ENCODE peak calls at places on chromosomes 3 and 15, in eight cellular contexts. One of them, this sample, is unnamed. For H3K9me3, the result is how much of the 10 kb centered on the place peaks cover.

GRCh38 chr3:73520931-73521461 is 103.7 kb downstream of the PDZRN3 start:
- DNase-seq in Peyer's patch: no peak
- DNase-seq in hepatocyte: no peak
- DNase-seq in mammary epithelial cell: no peak
- DNase-seq in ovary: no peak
- DNase-seq in A549: no peak
- DNase-seq in iPS DF 6.9: no peak
- DNase-seq in heart right ventricle: peak
- DNase-seq in this sample: peak

GRCh38 chr15:90946941-90947576 is 7.6 kb upstream of the RCCD1 start:
- DNase-seq in hepatocyte: no peak
- DNase-seq in mammary epithelial cell: no peak
- DNase-seq in ovary: no peak
- DNase-seq in A549: no peak
- DNase-seq in iPS DF 6.9: no peak
- DNase-seq in heart right ventricle: no peak
- DNase-seq in Peyer's patch: no peak
- DNase-seq in this sample: no peak

GRCh38 chr3:176359211-176359610 is 838.1 kb downstream of the TBL1XR1 start:
- DNase-seq in iPS DF 6.9: no peak
- DNase-seq in A549: no peak
- DNase-seq in Peyer's patch: no peak
- DNase-seq in heart right ventricle: no peak
- DNase-seq in hepatocyte: no peak
- DNase-seq in mammary epithelial cell: no peak
- DNase-seq in ovary: no peak
- DNase-seq in this sample: no peak

GRCh38 chr3:119195911-119196310 is 22.5 kb downstream of the UPK1B start:
- DNase-seq in heart right ventricle: no peak
- DNase-seq in mammary epithelial cell: no peak
- DNase-seq in A549: peak
- DNase-seq in ovary: no peak
- DNase-seq in iPS DF 6.9: no peak
- DNase-seq in hepatocyte: no peak
- DNase-seq in Peyer's patch: no peak
- DNase-seq in this sample: no peak

GRCh38 chr3:126539558-126540250 is 15.7 kb downstream of the CHST13 start:
- DNase-seq in ovary: peak
- DNase-seq in Peyer's patch: peak
- DNase-seq in heart right ventricle: no peak
- DNase-seq in mammary epithelial cell: no peak
- DNase-seq in A549: no peak
- DNase-seq in hepatocyte: no peak
- DNase-seq in iPS DF 6.9: no peak
- DNase-seq in this sample: no peak

GRCh38 chr15:65184305-65184943 is 718 bp downstream of the CLPX start:
- DNase-seq in A549: peak
- DNase-seq in Peyer's patch: peak
- DNase-seq in hepatocyte: peak
- DNase-seq in heart right ventricle: peak
- DNase-seq in ovary: peak
- DNase-seq in mammary epithelial cell: peak
- DNase-seq in iPS DF 6.9: no peak
- DNase-seq in this sample: peak

GRCh38 chr15:42016971-42017370 is 3.9 kb downstream of the PLA2G4E start:
- DNase-seq in ovary: no peak
- DNase-seq in mammary epithelial cell: no peak
- DNase-seq in hepatocyte: no peak
- DNase-seq in iPS DF 6.9: no peak
- DNase-seq in A549: no peak
- DNase-seq in heart right ventricle: no peak
- DNase-seq in Peyer's patch: no peak
- DNase-seq in this sample: no peak

GRCh38 chr15:51450001-51450400 is 108.5 kb downstream of the GLDN start:
- DNase-seq in hepatocyte: no peak
- DNase-seq in mammary epithelial cell: peak
- DNase-seq in heart right ventricle: no peak
- DNase-seq in ovary: no peak
- DNase-seq in iPS DF 6.9: no peak
- DNase-seq in Peyer's patch: no peak
- DNase-seq in A549: peak
- DNase-seq in this sample: no peak

GRCh38 chr15:95669146-95669922 is 661.2 kb upstream of the NR2F2 start:
- DNase-seq in Peyer's patch: no peak
- DNase-seq in hepatocyte: no peak
- DNase-seq in ovary: peak
- DNase-seq in mammary epithelial cell: no peak
- DNase-seq in iPS DF 6.9: no peak
- DNase-seq in heart right ventricle: no peak
- DNase-seq in A549: no peak
- DNase-seq in this sample: peak

GRCh38 chr15:23877502-23878412 is 190.7 kb upstream of the NDN start:
- DNase-seq in ovary: peak
- DNase-seq in Peyer's patch: no peak
- DNase-seq in iPS DF 6.9: no peak
- DNase-seq in hepatocyte: peak
- DNase-seq in mammary epithelial cell: no peak
- DNase-seq in A549: peak
- DNase-seq in heart right ventricle: peak
- DNase-seq in this sample: peak

GRCh38 chr15:43775411-43775965 is 1.3 kb downstream of the ELL3 start:
- DNase-seq in hepatocyte: peak
- DNase-seq in heart right ventricle: no peak
- DNase-seq in mammary epithelial cell: peak
- DNase-seq in Peyer's patch: peak
- DNase-seq in A549: peak
- DNase-seq in iPS DF 6.9: no peak
- DNase-seq in ovary: peak
- DNase-seq in this sample: peak

GRCh38 chr3:150737874-150738679 is 24.9 kb downstream of the SIAH2 start:
- DNase-seq in heart right ventricle: no peak
- DNase-seq in hepatocyte: peak
- DNase-seq in Peyer's patch: no peak
- DNase-seq in mammary epithelial cell: peak
- DNase-seq in A549: no peak
- DNase-seq in iPS DF 6.9: no peak
- DNase-seq in ovary: peak
- DNase-seq in this sample: no peak

GRCh38 chr15:92596623-92597022 is 59.0 kb downstream of the FAM174B start:
- DNase-seq in Peyer's patch: peak
- DNase-seq in A549: no peak
- DNase-seq in ovary: no peak
- DNase-seq in heart right ventricle: no peak
- DNase-seq in mammary epithelial cell: no peak
- DNase-seq in hepatocyte: no peak
- DNase-seq in iPS DF 6.9: no peak
- DNase-seq in this sample: no peak

GRCh38 chr15:74293021-74293810 is 57.1 kb downstream of the CCDC33 start:
- DNase-seq in iPS DF 6.9: no peak
- DNase-seq in heart right ventricle: no peak
- DNase-seq in Peyer's patch: no peak
- DNase-seq in ovary: no peak
- DNase-seq in A549: no peak
- DNase-seq in hepatocyte: no peak
- DNase-seq in mammary epithelial cell: no peak
- DNase-seq in this sample: no peak

GRCh38 chr3:16290007-16290826 is 25.2 kb downstream of the OXNAD1 start:
- DNase-seq in iPS DF 6.9: no peak
- DNase-seq in A549: peak
- DNase-seq in mammary epithelial cell: peak
- DNase-seq in Peyer's patch: no peak
- DNase-seq in hepatocyte: peak
- DNase-seq in heart right ventricle: no peak
- DNase-seq in ovary: no peak
- DNase-seq in this sample: peak

GRCh38 chr3:146382386-146382785 is 87.0 kb downstream of the PLSCR2 start:
- DNase-seq in iPS DF 6.9: no peak
- DNase-seq in mammary epithelial cell: peak
- DNase-seq in Peyer's patch: no peak
- DNase-seq in hepatocyte: peak
- DNase-seq in ovary: no peak
- DNase-seq in heart right ventricle: no peak
- DNase-seq in A549: peak
- DNase-seq in this sample: peak

GRCh38 chr15:55742498-55742926 is 440 bp downstream of the PRTG start:
- DNase-seq in iPS DF 6.9: no peak
- DNase-seq in hepatocyte: peak
- DNase-seq in ovary: peak
- DNase-seq in heart right ventricle: peak
- DNase-seq in Peyer's patch: no peak
- DNase-seq in A549: peak
- DNase-seq in mammary epithelial cell: no peak
- DNase-seq in this sample: peak

GRCh38 chr15:55740479-55740878 is 2.5 kb downstream of the PRTG start:
- DNase-seq in Peyer's patch: no peak
- DNase-seq in heart right ventricle: no peak
- DNase-seq in iPS DF 6.9: no peak
- DNase-seq in A549: no peak
- DNase-seq in ovary: no peak
- DNase-seq in mammary epithelial cell: no peak
- DNase-seq in hepatocyte: no peak
- DNase-seq in this sample: no peak

GRCh38 chr15:55741592-55742497 is 1.1 kb downstream of the PRTG start:
- DNase-seq in ovary: peak
- DNase-seq in A549: peak
- DNase-seq in hepatocyte: peak
- DNase-seq in Peyer's patch: no peak
- DNase-seq in mammary epithelial cell: peak
- DNase-seq in iPS DF 6.9: no peak
- DNase-seq in heart right ventricle: no peak
- DNase-seq in this sample: no peak

GRCh38 chr15:55739641-55740040 is 3.3 kb downstream of the PRTG start:
- DNase-seq in A549: no peak
- DNase-seq in heart right ventricle: no peak
- DNase-seq in iPS DF 6.9: no peak
- DNase-seq in Peyer's patch: no peak
- DNase-seq in mammary epithelial cell: no peak
- DNase-seq in ovary: no peak
- DNase-seq in hepatocyte: no peak
- DNase-seq in this sample: no peak

GRCh38 chr15:55740981-55741591 is 1.9 kb downstream of the PRTG start:
- DNase-seq in heart right ventricle: no peak
- DNase-seq in mammary epithelial cell: no peak
- DNase-seq in hepatocyte: no peak
- DNase-seq in ovary: no peak
- DNase-seq in A549: no peak
- DNase-seq in Peyer's patch: no peak
- DNase-seq in iPS DF 6.9: no peak
- DNase-seq in this sample: no peak
- H3K4me3 ChIP-seq in heart right ventricle: peak
- H3K4me3 ChIP-seq in mammary epithelial cell: no peak
- H3K4me3 ChIP-seq in hepatocyte: peak
- H3K4me3 ChIP-seq in ovary: peak
- H3K4me3 ChIP-seq in A549: peak
- H3K4me3 ChIP-seq in Peyer's patch: no peak
- H3K4me3 ChIP-seq in iPS DF 6.9: no peak
- H3K4me3 ChIP-seq in this sample: peak

GRCh38 chr3:178152988-178153387 is 383.2 kb upstream of the KCNMB2 start:
- DNase-seq in Peyer's patch: no peak
- DNase-seq in iPS DF 6.9: no peak
- DNase-seq in mammary epithelial cell: no peak
- DNase-seq in A549: no peak
- DNase-seq in ovary: no peak
- DNase-seq in hepatocyte: no peak
- DNase-seq in heart right ventricle: no peak
- DNase-seq in this sample: no peak
- H3K9me3 ChIP-seq in Peyer's patch: under half
- H3K9me3 ChIP-seq in iPS DF 6.9: under half
- H3K9me3 ChIP-seq in mammary epithelial cell: under half
- H3K9me3 ChIP-seq in A549: under half
- H3K9me3 ChIP-seq in ovary: under half
- H3K9me3 ChIP-seq in hepatocyte: under half
- H3K9me3 ChIP-seq in heart right ventricle: under half
- H3K9me3 ChIP-seq in this sample: under half

GRCh38 chr3:50304601-50305000 is 1.2 kb upstream of the HYAL1 start:
- DNase-seq in ovary: no peak
- DNase-seq in Peyer's patch: no peak
- DNase-seq in iPS DF 6.9: no peak
- DNase-seq in heart right ventricle: no peak
- DNase-seq in A549: no peak
- DNase-seq in mammary epithelial cell: peak
- DNase-seq in hepatocyte: no peak
- DNase-seq in this sample: no peak

GRCh38 chr3:50303038-50303815 is at the start of gene HYAL1:
- DNase-seq in Peyer's patch: peak
- DNase-seq in mammary epithelial cell: no peak
- DNase-seq in iPS DF 6.9: no peak
- DNase-seq in ovary: peak
- DNase-seq in A549: peak
- DNase-seq in hepatocyte: peak
- DNase-seq in heart right ventricle: peak
- DNase-seq in this sample: no peak

GRCh38 chr3:50300681-50301254 is 1.6 kb upstream of the HYAL3 start:
- DNase-seq in iPS DF 6.9: no peak
- DNase-seq in ovary: no peak
- DNase-seq in Peyer's patch: peak
- DNase-seq in mammary epithelial cell: no peak
- DNase-seq in hepatocyte: no peak
- DNase-seq in heart right ventricle: no peak
- DNase-seq in A549: no peak
- DNase-seq in this sample: no peak

GRCh38 chr3:50299929-50300680 is 900 bp upstream of the HYAL3 start:
- DNase-seq in hepatocyte: no peak
- DNase-seq in ovary: peak
- DNase-seq in mammary epithelial cell: peak
- DNase-seq in iPS DF 6.9: no peak
- DNase-seq in heart right ventricle: no peak
- DNase-seq in A549: no peak
- DNase-seq in Peyer's patch: no peak
- DNase-seq in this sample: no peak

GRCh38 chr3:50302095-50303037 is 1.0 kb downstream of the HYAL1 start:
- DNase-seq in ovary: no peak
- DNase-seq in hepatocyte: no peak
- DNase-seq in heart right ventricle: no peak
- DNase-seq in iPS DF 6.9: no peak
- DNase-seq in Peyer's patch: peak
- DNase-seq in A549: no peak
- DNase-seq in mammary epithelial cell: no peak
- DNase-seq in this sample: no peak
- H3K4me3 ChIP-seq in ovary: no peak
- H3K4me3 ChIP-seq in hepatocyte: no peak
- H3K4me3 ChIP-seq in heart right ventricle: peak
- H3K4me3 ChIP-seq in iPS DF 6.9: no peak
- H3K4me3 ChIP-seq in Peyer's patch: no peak
- H3K4me3 ChIP-seq in A549: no peak
- H3K4me3 ChIP-seq in mammary epithelial cell: no peak
- H3K4me3 ChIP-seq in this sample: no peak

GRCh38 chr3:179493260-179493659 is 42.0 kb upstream of the GNB4 start:
- DNase-seq in heart right ventricle: no peak
- DNase-seq in mammary epithelial cell: no peak
- DNase-seq in ovary: no peak
- DNase-seq in Peyer's patch: no peak
- DNase-seq in hepatocyte: no peak
- DNase-seq in A549: no peak
- DNase-seq in iPS DF 6.9: no peak
- DNase-seq in this sample: no peak

DNA sequence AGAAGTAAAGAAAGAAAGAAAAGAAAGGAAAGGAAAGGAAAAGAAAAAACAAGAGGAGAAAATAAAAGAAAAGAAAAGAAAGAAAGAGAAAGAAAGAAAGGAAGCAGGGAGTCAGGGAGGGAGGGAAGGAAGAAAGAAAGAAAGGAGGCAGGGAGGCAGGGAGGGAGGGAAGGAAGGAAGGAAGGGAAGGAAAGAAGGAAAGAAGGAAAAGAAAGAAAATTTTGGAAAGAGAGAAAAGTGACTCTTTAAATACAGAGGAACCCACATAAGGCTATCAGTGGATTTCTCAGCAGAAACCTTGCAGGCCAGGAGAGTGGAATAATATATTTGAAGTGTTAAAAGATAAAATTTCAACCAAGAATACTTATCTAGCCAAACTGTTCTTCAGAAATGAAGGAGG is 44.2 kb upstream of the GNB4 start:
- DNase-seq in heart right ventricle: no peak
- DNase-seq in mammary epithelial cell: no peak
- DNase-seq in hepatocyte: no peak
- DNase-seq in iPS DF 6.9: no peak
- DNase-seq in A549: no peak
- DNase-seq in ovary: no peak
- DNase-seq in Peyer's patch: no peak
- DNase-seq in this sample: no peak
- H3K9me3 ChIP-seq in heart right ventricle: under half
- H3K9me3 ChIP-seq in mammary epithelial cell: under half
- H3K9me3 ChIP-seq in hepatocyte: under half
- H3K9me3 ChIP-seq in iPS DF 6.9: under half
- H3K9me3 ChIP-seq in A549: under half
- H3K9me3 ChIP-seq in ovary: under half
- H3K9me3 ChIP-seq in Peyer's patch: under half
- H3K9me3 ChIP-seq in this sample: under half

This sample was measured in MG63.